ENCODE peak calls at places on chromosomes 16 and 17, in seven cellular contexts. W, F, U, J, B, D and H are unnamed samples.

GRCh38 chr17:59890720-59891119 is 2.0 kb downstream of the TUBD1 start:
- DNase-seq in W (no peak), F (no peak), U (no peak), J (no peak), B (peak), D (no peak), H (peak)

GRCh38 chr16:85342348-85342747 is 230.1 kb upstream of the CIBAR2 start:
- DNase-seq in W (no peak), F (no peak), U (no peak), J (no peak), B (no peak), D (no peak), H (no peak)

GRCh38 chr17:34156741-34157589 is 98.1 kb upstream of the CCL2 start:
- DNase-seq in W (no peak), F (no peak), U (no peak), J (no peak), B (no peak), D (peak), H (no peak)

GRCh38 chr16:52603015-52603414 is 56.1 kb upstream of the TOX3 start:
- DNase-seq in W (no peak), F (no peak), U (peak), J (no peak), B (no peak), D (no peak), H (no peak)

GRCh38 chr17:45794840-45795239 is 10.7 kb downstream of the CRHR1 start:
- DNase-seq in W (no peak), F (no peak), U (no peak), J (no peak), B (peak), D (no peak), H (no peak)

GRCh38 chr17:81579821-81580321 is 27.7 kb upstream of the FAAP100 start:
- DNase-seq in W (no peak), F (no peak), U (no peak), J (no peak), B (peak), D (no peak), H (peak)

GRCh38 chr16:86521236-86522197 is 11.2 kb downstream of the FOXF1 start:
- DNase-seq in W (no peak), F (no peak), U (no peak), J (no peak), B (peak), D (no peak), H (no peak)

GRCh38 chr16:57167951-57168350 is 17.9 kb downstream of the PSME3IP1 start:
- DNase-seq in W (no peak), F (peak), U (no peak), J (no peak), B (peak), D (peak), H (peak)

GRCh38 chr16:1354815-1355214 is 3.1 kb downstream of the GNPTG start:
- DNase-seq in W (no peak), F (no peak), U (no peak), J (no peak), B (no peak), D (no peak), H (no peak)

GRCh38 chr17:34519286-34519685 is 60.1 kb upstream of the TMEM132E start:
- DNase-seq in W (no peak), F (no peak), U (no peak), J (no peak), B (peak), D (peak), H (no peak)

GRCh38 chr16:14462811-14463210 is 167.2 kb downstream of the PARN start:
- DNase-seq in W (no peak), F (no peak), U (no peak), J (no peak), B (no peak), D (no peak), H (no peak)

GRCh38 chr16:2874584-2875362 is 8.2 kb upstream of the FLYWCH2 start:
- DNase-seq in W (peak), F (peak), U (peak), J (peak), B (peak), D (peak), H (peak)

GRCh38 chr17:50350733-50351132 is 4.8 kb downstream of the XYLT2 start:
- DNase-seq in W (no peak), F (no peak), U (no peak), J (peak), B (no peak), D (no peak), H (no peak)

GRCh38 chr17:42773290-42774035 is at the start of gene VPS25:
- DNase-seq in W (peak), F (peak), U (peak), J (peak), B (peak), D (peak), H (peak)
- TF ChIP-seq CTCF in W (no peak), F (no peak), U (no peak), J (no peak), B (peak), D (peak), H (no peak)

GRCh38 chr17:74860229-74860998 is 729 bp upstream of the GRIN2C start:
- DNase-seq in W (no peak), F (no peak), U (no peak), J (no peak), B (no peak), D (peak), H (no peak)
- H3K4me3 ChIP-seq in W (peak), F (no peak), U (no peak), J (peak), B (no peak), D (no peak), H (no peak)

GRCh38 chr16:29198231-29198630 is 208.3 kb downstream of the NPIPB11 start:
- DNase-seq in W (no peak), F (no peak), U (no peak), J (no peak), B (no peak), D (no peak), H (no peak)

DNA sequence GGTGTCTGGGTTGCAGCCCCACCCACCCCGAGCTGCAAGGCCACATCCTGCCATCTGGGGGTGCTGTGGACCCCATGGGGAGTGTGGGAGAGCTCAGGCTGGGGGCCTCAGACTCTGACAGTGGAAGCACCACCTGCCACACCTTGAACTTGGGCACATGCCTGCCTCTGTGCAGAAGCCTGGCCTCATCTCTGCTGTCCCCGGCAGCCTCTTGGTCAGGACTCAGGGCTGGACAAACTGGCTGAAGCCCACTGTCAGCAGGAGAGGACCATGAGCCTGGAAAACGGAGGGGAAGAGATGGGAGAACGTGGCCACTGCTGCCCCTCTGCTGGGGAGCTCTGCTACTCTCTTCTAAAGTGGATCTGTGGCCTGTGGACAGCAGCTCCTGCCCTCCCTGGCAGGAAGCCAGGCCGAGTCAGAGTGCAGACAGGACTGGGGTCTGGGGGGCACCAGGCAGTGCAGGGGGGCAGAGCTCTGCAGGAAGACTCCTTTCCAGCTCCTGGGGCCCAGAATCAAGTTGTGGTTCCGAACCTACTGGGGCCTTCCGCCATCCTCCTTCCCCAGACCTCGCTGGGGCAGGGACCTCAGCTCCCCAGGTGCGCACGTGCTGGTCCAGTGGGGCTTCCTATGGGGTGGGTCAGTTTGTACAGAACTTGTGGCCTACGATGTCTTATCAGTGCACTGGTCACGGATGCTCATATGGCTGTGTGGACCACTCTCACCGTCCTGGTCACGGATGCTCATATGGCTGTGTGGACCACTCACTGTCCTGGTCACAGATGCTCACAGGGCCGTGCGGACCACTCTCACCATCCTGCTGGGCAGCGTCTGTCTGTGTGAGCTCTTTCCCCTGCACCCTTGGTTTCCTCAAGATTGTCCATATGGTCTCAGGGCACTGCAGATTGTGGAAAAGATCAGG is 207.7 kb downstream of the LAT start:
- DNase-seq in W (no peak), F (no peak), U (no peak), J (peak), B (peak), D (no peak), H (no peak)
- TF ChIP-seq CTCF in W (no peak), F (no peak), U (no peak), J (no peak), B (peak), D (no peak), H (peak)

DNA sequence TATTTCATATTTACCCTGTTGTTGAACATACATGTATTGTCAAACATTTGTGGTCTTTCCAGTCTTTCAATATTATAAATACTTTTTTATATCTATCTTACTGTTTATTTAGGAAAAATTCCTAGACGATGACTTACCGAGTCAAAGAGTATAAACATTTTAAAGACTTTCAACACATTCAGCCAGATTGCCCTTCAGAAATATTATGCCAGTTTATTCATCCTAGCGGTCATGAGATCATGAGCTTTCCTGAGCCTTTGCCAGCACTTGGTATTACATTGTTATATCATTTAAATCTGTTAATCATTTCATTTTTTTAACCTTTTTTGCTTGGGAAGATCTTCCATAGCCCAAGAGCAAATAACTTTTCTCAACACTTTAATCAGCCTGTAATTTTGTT is 197.4 kb downstream of the SPECC1 start:
- DNase-seq in W (no peak), F (no peak), U (peak), J (no peak), B (no peak), D (no peak), H (peak)
- H3K4me3 ChIP-seq in W (no peak), F (no peak), U (peak), J (no peak), B (no peak), D (no peak), H (no peak)

GRCh38 chr16:70437017-70437581 is 1.8 kb downstream of the ST3GAL2 start:
- DNase-seq in W (no peak), F (no peak), U (no peak), J (no peak), B (peak), D (peak), H (peak)

GRCh38 chr16:70438325-70438982 is 446 bp downstream of the ST3GAL2 start:
- DNase-seq in W (no peak), F (no peak), U (no peak), J (peak), B (peak), D (no peak), H (no peak)

GRCh38 chr16:70441406-70441990 is 2.6 kb upstream of the ST3GAL2 start:
- DNase-seq in W (no peak), F (no peak), U (no peak), J (no peak), B (peak), D (no peak), H (peak)

GRCh38 chr16:70437582-70438324 is 1.1 kb downstream of the ST3GAL2 start:
- DNase-seq in W (no peak), F (no peak), U (no peak), J (no peak), B (peak), D (peak), H (peak)

GRCh38 chr16:70438983-70439862 is at the start of gene ST3GAL2:
- DNase-seq in W (peak), F (peak), U (no peak), J (peak), B (peak), D (peak), H (peak)
- TF ChIP-seq CTCF in W (no peak), F (no peak), U (no peak), J (peak), B (peak), D (no peak), H (no peak)